ENCODE peak calls at places on chromosomes 1 and 21, in eight cellular contexts. G is pancreas; R is lower lobe of right lung; A is PC-3; N is A549; F is CD8-positive, alpha-beta T cell; B is CD4-positive, alpha-beta T cell; H is gastrocnemius medialis. Z is an unnamed sample.

GRCh38 chr1:204426035-204426436 is 14.4 kb upstream of the PPP1R15B start:
- ATAC-seq in G (no peak), R (peak), A (peak), N (peak), F (no peak), B (no peak), H (no peak), Z (no peak)

GRCh38 chr1:165369255-165369848 is 12.8 kb upstream of the LMX1A start:
- ATAC-seq in G (peak), R (peak), A (peak), N (peak), F (peak), B (peak), H (no peak), Z (no peak)

GRCh38 chr1:182257369-182258063 is 134.1 kb downstream of the GLUL start:
- ATAC-seq in G (no peak), R (no peak), A (no peak), N (no peak), F (no peak), B (no peak), H (no peak), Z (no peak)

GRCh38 chr1:207040181-207040533 is 7.6 kb upstream of the C1orf116 start:
- ATAC-seq in G (peak), R (no peak), A (no peak), N (peak), F (no peak), B (no peak), H (no peak), Z (no peak)

GRCh38 chr1:174966000-174966572 is 33.7 kb upstream of the CACYBP start:
- ATAC-seq in G (peak), R (peak), A (no peak), N (no peak), F (no peak), B (no peak), H (no peak), Z (peak)

GRCh38 chr1:210328032-210328745 is 513 bp upstream of the HHAT start:
- ATAC-seq in G (no peak), R (peak), A (peak), N (no peak), F (no peak), B (no peak), H (no peak), Z (no peak)

GRCh38 chr1:187306671-187307415 is 478.1 kb downstream of the PLA2G4A start:
- ATAC-seq in G (no peak), R (no peak), A (peak), N (no peak), F (no peak), B (no peak), H (no peak), Z (no peak)

GRCh38 chr1:242877229-242877628 is 352.7 kb upstream of the PLD5 start:
- ATAC-seq in G (no peak), R (no peak), A (no peak), N (no peak), F (no peak), B (no peak), H (no peak), Z (no peak)

GRCh38 chr21:25885405-25885804 is 150.6 kb downstream of the GABPA start:
- ATAC-seq in G (no peak), R (no peak), A (no peak), N (no peak), F (no peak), B (no peak), H (no peak), Z (no peak)

GRCh38 chr1:165397945-165398344 is 41.4 kb upstream of the LMX1A start:
- ATAC-seq in G (peak), R (no peak), A (peak), N (no peak), F (no peak), B (peak), H (peak), Z (peak)

GRCh38 chr1:154213274-154213673 is 7.1 kb upstream of the CFAP141 start:
- ATAC-seq in G (no peak), R (no peak), A (peak), N (peak), F (no peak), B (no peak), H (no peak), Z (no peak)

GRCh38 chr1:215132156-215132555 is 49.6 kb downstream of the KCNK2 start:
- ATAC-seq in G (peak), R (no peak), A (no peak), N (peak), F (no peak), B (no peak), H (no peak), Z (no peak)

GRCh38 chr1:99548924-99549605 is 96.8 kb upstream of the PALMD start:
- ATAC-seq in G (no peak), R (no peak), A (no peak), N (no peak), F (no peak), B (no peak), H (peak), Z (no peak)

GRCh38 chr1:40784141-40784770 is 669 bp downstream of the KCNQ4 start:
- ATAC-seq in G (peak), R (peak), A (peak), N (no peak), F (peak), B (no peak), H (peak), Z (peak)

GRCh38 chr1:168691541-168691940 is 37.5 kb downstream of the DPT start:
- ATAC-seq in G (no peak), R (no peak), A (no peak), N (no peak), F (no peak), B (no peak), H (no peak), Z (no peak)

GRCh38 chr1:168688679-168689657 is 40.0 kb downstream of the DPT start:
- ATAC-seq in G (no peak), R (no peak), A (no peak), N (peak), F (no peak), B (no peak), H (no peak), Z (no peak)

GRCh38 chr1:168692472-168692871 is 36.5 kb downstream of the DPT start:
- ATAC-seq in G (no peak), R (no peak), A (no peak), N (no peak), F (no peak), B (no peak), H (no peak), Z (no peak)

GRCh38 chr1:168687796-168688195 is 41.2 kb downstream of the DPT start:
- ATAC-seq in G (no peak), R (no peak), A (peak), N (peak), F (no peak), B (no peak), H (no peak), Z (no peak)

GRCh38 chr1:168689726-168690602 is 39.0 kb downstream of the DPT start:
- ATAC-seq in G (peak), R (peak), A (peak), N (peak), F (no peak), B (no peak), H (no peak), Z (no peak)
- H3K27ac ChIP-seq in G (peak), R (no peak), A (no peak), N (peak), F (no peak), B (no peak), H (no peak), Z (no peak)

DNA sequence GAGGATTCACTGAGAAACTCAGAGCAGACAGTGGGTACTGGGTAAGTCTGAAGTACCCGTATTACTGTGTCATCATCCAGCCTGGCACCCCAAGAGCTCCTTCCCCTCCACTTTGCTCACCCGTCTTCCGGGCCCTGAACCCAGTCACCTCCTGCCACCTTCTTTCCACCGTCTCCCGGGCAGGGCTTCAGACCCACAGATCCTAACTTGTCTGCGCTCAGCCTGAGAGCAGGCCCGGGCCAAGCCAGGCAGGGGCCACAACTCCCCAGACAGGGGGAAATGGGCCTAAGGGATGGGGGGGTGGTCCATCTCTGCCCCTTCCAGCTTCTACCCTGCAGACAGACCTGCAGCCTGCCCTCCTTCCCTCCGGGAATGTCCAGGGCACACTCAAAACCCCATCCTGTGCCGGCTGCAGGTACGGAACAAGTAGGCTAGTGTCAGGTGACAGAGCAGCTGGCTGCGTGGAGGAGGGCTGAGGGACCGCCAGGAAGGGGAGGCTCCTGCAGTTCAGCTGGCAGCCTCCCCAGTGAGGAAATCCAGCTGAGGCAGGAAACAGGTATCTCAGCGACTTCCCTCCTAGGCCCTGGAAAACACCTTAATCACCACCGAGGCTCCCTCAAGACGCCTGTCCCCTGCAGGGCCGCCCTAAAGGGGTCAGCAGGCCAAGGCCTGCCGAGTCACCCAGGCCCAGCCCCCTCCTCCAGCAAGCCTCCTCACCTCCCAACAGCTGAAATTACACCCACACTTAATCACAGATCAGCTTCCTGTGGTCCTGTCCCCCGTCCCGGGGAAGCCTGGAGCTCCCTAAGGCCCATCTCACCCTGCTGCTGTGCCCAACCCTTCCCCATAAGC is 3.5 kb downstream of the HSPG2 start:
- ATAC-seq in G (peak), R (peak), A (peak), N (no peak), F (no peak), B (peak), H (peak), Z (peak)
- H3K27ac ChIP-seq in G (peak), R (peak), A (peak), N (peak), F (no peak), B (no peak), H (peak), Z (peak)

DNA sequence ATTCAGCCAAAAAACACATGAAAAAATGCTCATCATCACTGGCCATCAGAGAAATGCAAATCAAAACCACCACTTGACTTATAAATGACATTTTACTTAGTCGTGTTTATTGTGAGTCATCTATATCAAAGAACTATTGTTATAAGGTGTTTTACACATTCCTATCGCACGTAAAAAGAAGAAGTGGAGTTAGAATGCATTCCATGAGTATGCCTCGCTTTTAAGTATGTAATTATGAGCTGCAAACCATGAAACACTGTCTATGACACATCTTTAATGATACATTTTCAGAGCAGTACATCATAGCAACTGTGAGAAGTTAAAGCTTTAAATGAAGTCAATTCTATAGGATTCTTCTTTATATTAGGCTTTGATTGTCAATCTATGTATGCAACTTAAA is 614.3 kb upstream of the ADAMTS5 start:
- ATAC-seq in G (no peak), R (no peak), A (peak), N (no peak), F (no peak), B (no peak), H (no peak), Z (no peak)
- H3K27ac ChIP-seq in G (no peak), R (no peak), A (no peak), N (no peak), F (no peak), B (no peak), H (no peak), Z (no peak)

DNA sequence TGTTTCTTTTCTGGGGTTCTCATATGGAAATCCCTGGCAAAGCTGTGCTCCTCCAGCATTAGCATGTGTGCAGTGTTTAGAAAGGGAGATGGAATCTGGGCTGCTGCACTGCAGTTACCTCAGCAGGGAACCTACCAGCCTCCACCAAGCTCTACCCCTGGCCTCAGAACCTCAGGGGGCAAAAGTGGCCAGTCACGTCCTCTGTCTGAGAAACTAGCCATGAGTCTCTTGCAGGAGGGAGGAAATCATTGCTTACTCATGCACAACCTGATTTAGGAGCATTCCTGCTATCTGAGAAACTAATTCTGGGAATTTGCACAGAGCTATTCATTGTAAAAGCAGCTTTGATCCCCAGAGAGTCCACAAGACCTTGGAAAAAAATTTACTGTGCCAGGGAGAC is 80.6 kb upstream of the IPO9 start:
- ATAC-seq in G (no peak), R (no peak), A (peak), N (peak), F (no peak), B (no peak), H (no peak), Z (no peak)
- H3K27ac ChIP-seq in G (no peak), R (no peak), A (no peak), N (peak), F (no peak), B (no peak), H (no peak), Z (no peak)

Z was measured in gastroesophageal sphincter.